ENCODE peak calls at places on chromosome 6, in five cellular contexts. M, D, J, N and P are unnamed samples.

GRCh38 chr6:154500769-154501171 is 9.7 kb downstream of the CNKSR3 start:
- DNase-seq in N (no peak), D (no peak), M (no peak), J (no peak), P (no peak)

GRCh38 chr6:41706876-41707564 is 28.4 kb downstream of the TFEB start:
- DNase-seq in N (no peak), D (no peak), J (no peak), M (no peak), P (no peak)

GRCh38 chr6:51268666-51269065 is 450.0 kb downstream of the TFAP2B start:
- DNase-seq in J (no peak), N (no peak), M (no peak), D (no peak), P (no peak)

GRCh38 chr6:160995271-160995670 is 3.7 kb downstream of the MAP3K4 start:
- DNase-seq in N (no peak), M (no peak), D (no peak), J (no peak), P (no peak)

GRCh38 chr6:163672710-163673109 is 258.2 kb downstream of the QKI start:
- DNase-seq in M (no peak), N (no peak), J (no peak), D (no peak), P (no peak)

GRCh38 chr6:85388531-85388930 is 61.4 kb upstream of the NT5E start:
- DNase-seq in J (no peak), N (no peak), D (no peak), M (no peak), P (no peak)

GRCh38 chr6:136693090-136693489 is 99.2 kb downstream of the MAP3K5 start:
- DNase-seq in J (no peak), D (no peak), M (no peak), N (no peak), P (no peak)

GRCh38 chr6:150033197-150033771 is 8.0 kb upstream of the RAET1L start:
- DNase-seq in N (no peak), J (no peak), D (no peak), M (no peak), P (no peak)

GRCh38 chr6:139756381-139756780 is 381.9 kb upstream of the CITED2 start:
- DNase-seq in D (no peak), J (no peak), M (no peak), N (no peak), P (no peak)

GRCh38 chr6:6283747-6284146 is 36.7 kb downstream of the F13A1 start:
- DNase-seq in J (no peak), M (no peak), D (no peak), N (no peak), P (no peak)
- H3K4me3 ChIP-seq in J (no peak), M (no peak), D (no peak), N (no peak), P (no peak)

GRCh38 chr6:96468681-96469224 is 52.9 kb upstream of the UFL1 start:
- DNase-seq in J (no peak), M (no peak), N (no peak), D (no peak), P (no peak)
- TF ChIP-seq CTCF in J (no peak), M (no peak), N (peak), D (no peak), P (peak)

DNA sequence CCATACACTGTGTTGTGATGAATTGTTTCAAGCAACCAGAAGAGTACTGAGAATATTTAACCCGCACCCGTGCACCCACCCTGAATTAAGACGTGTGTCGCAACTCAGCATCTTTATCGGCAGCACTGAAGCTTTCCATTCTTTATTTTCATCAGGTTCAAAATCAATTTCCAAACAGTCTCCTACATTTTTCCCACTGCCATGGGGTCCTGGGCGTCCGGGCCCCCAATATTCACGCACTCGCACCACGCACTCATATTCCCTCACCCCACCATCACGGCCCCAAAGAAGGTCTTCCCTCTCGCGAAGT is 1.8 kb downstream of the LTB start:
- DNase-seq in D (no peak), J (no peak), N (no peak), M (no peak), P (no peak)
- H3K4me3 ChIP-seq in D (peak), J (peak), N (peak), M (peak), P (peak)

GRCh38 chr6:116531675-116532570 is 13.6 kb downstream of the TRAPPC3L start:
- DNase-seq in N (peak), M (no peak), J (peak), D (peak), P (peak)
- TF ChIP-seq CTCF in N (peak), M (peak), J (peak), D (peak), P (peak)

GRCh38 chr6:121465101-121465500 is 29.7 kb downstream of the GJA1 start:
- DNase-seq in J (no peak), D (no peak), N (no peak), M (no peak), P (no peak)

GRCh38 chr6:121460170-121460569 is 24.7 kb downstream of the GJA1 start:
- DNase-seq in N (no peak), D (no peak), M (no peak), J (no peak), P (no peak)

DNA sequence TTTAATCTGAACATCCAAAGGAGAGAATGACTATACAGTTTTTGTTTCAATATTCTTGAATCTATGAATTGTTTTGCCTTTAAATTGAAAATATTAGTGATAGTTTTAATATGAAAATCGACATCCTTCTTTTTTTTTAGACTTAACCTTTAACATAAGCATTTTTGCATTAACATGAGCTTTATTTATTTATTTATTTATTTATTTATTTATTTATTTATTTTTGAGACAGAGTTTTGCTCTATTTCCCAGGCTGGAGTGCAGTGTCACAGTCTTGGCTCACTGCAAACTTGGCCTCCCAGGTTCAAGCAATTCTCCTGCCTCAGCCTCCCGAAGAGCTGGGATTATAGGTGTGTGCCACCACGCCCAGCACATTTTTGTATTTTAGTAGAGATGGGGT is 27.6 kb downstream of the GJA1 start:
- DNase-seq in N (no peak), D (no peak), J (no peak), M (no peak), P (no peak)
- H3K4me3 ChIP-seq in N (no peak), D (no peak), J (no peak), M (no peak), P (no peak)